ENCODE peak calls at places on chromosomes 11 and 22, in five cellular contexts. Z, P, I, A and T are unnamed samples.

GRCh38 chr22:21937041-21937820 is 15.4 kb downstream of the PPM1F start:
- DNase-seq in P (no peak), Z (no peak), I (peak), A (no peak), T (no peak)

GRCh38 chr22:50304528-50305392 is 2.7 kb downstream of the PLXNB2 start:
- DNase-seq in P (no peak), A (no peak), I (no peak), Z (no peak), T (no peak)

GRCh38 chr11:19938051-19938856 is 222.0 kb downstream of the DBX1 start:
- DNase-seq in A (no peak), I (no peak), Z (no peak), P (no peak), T (no peak)

GRCh38 chr11:8650401-8650990 is 32.0 kb downstream of the TRIM66 start:
- DNase-seq in P (no peak), I (no peak), A (no peak), Z (no peak), T (peak)

GRCh38 chr11:114262681-114263509 is 33.3 kb upstream of the NNMT start:
- DNase-seq in I (no peak), A (no peak), P (no peak), Z (no peak), T (no peak)

GRCh38 chr11:33371049-33371448 is 113.9 kb downstream of the HIPK3 start:
- DNase-seq in I (no peak), Z (no peak), P (no peak), A (no peak), T (no peak)

GRCh38 chr11:2576536-2576935 is 123.3 kb downstream of the KCNQ1OT1 start:
- DNase-seq in P (no peak), I (peak), Z (no peak), A (no peak), T (no peak)

GRCh38 chr22:39359659-39360195 is 9.9 kb downstream of the SYNGR1 start:
- DNase-seq in A (no peak), I (no peak), Z (no peak), P (no peak), T (no peak)

GRCh38 chr22:25364281-25364680 is 144.8 kb downstream of the CRYBB2 start:
- DNase-seq in I (peak), A (no peak), Z (no peak), P (no peak), T (no peak)

GRCh38 chr11:26537341-26537740 is 34.7 kb downstream of the MUC15 start:
- DNase-seq in I (no peak), Z (no peak), A (no peak), P (no peak), T (no peak)

GRCh38 chr11:131760191-131760951 is 390.0 kb downstream of the NTM start:
- DNase-seq in A (no peak), Z (no peak), P (no peak), I (peak), T (peak)

GRCh38 chr11:98423933-98424332 is 596.8 kb upstream of the CNTN5 start:
- DNase-seq in Z (no peak), A (no peak), I (no peak), P (no peak), T (no peak)

GRCh38 chr22:38347944-38348750 is 30.9 kb upstream of the CSNK1E start:
- DNase-seq in Z (no peak), P (no peak), A (no peak), I (peak), T (no peak)

GRCh38 chr11:43933608-43934358 is 8.7 kb upstream of the C11orf96 start:
- DNase-seq in P (no peak), Z (no peak), A (no peak), I (no peak), T (peak)

GRCh38 chr11:123472236-123472935 is 42.3 kb downstream of the GRAMD1B start:
- DNase-seq in A (no peak), I (no peak), P (no peak), Z (no peak), T (no peak)

GRCh38 chr11:6603287-6604080 is at the start of the genes ILK and RRP8:
- DNase-seq in I (peak), A (peak), P (no peak), Z (peak), T (peak)

GRCh38 chr11:113729456-113729855 is 23.3 kb upstream of the TMPRSS5 start:
- DNase-seq in P (no peak), A (no peak), I (no peak), Z (no peak), T (no peak)

GRCh38 chr22:50071432-50072166 is 13.5 kb upstream of the TTLL8 start:
- DNase-seq in P (no peak), A (no peak), Z (no peak), I (no peak), T (no peak)

GRCh38 chr11:119673389-119674336 is 55.3 kb downstream of the NECTIN1 start:
- DNase-seq in I (no peak), A (no peak), P (no peak), Z (no peak), T (no peak)

GRCh38 chr11:117199061-117199915 is at the start of gene TAGLN:
- DNase-seq in Z (peak), A (peak), P (peak), I (no peak), T (peak)
- H3K4me3 ChIP-seq in Z (peak), A (peak), P (peak), I (no peak), T (peak)

GRCh38 chr11:85823816-85824215 is 12.9 kb upstream of the SYTL2 start:
- DNase-seq in P (no peak), A (no peak), Z (no peak), I (no peak), T (no peak)

GRCh38 chr11:85825590-85825989 is 14.6 kb upstream of the SYTL2 start:
- DNase-seq in P (no peak), I (no peak), A (no peak), Z (no peak), T (no peak)

GRCh38 chr11:85827768-85828639 is 17.1 kb upstream of the SYTL2 start:
- DNase-seq in P (peak), A (peak), Z (no peak), I (no peak), T (peak)

GRCh38 chr11:85828640-85828978 is 17.7 kb upstream of the SYTL2 start:
- DNase-seq in A (no peak), Z (no peak), I (no peak), P (no peak), T (no peak)

GRCh38 chr11:85826096-85826855 is 15.3 kb upstream of the SYTL2 start:
- DNase-seq in P (no peak), I (peak), Z (no peak), A (no peak), T (no peak)
- H3K4me3 ChIP-seq in P (no peak), I (no peak), Z (no peak), A (no peak), T (no peak)

GRCh38 chr11:66100272-66101037 is 30.4 kb downstream of the PACS1 start:
- DNase-seq in A (no peak), P (no peak), Z (no peak), I (peak), T (no peak)
- H3K4me3 ChIP-seq in A (no peak), P (no peak), Z (peak), I (no peak), T (no peak)

DNA sequence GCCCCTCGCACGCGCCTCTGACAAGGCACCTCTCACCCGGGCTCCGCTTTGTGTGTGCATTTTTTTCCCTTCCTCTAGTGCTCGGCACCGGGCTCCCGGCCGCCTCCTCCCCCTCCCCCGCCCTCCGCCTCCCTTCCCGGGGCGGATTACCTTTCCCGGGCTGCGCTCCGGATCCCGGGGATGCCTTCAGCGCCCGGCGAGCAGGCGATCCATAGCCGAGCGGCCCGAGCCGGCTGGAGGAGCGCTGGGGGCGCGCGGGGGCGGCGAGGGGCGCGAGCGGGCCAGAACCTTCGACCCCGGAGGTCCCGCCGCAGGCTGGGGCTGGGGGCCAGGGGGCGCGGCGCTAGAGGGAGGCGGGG is 282 bp downstream of the MPPED2 start:
- DNase-seq in Z (no peak), P (no peak), I (peak), A (no peak), T (no peak)
- H3K4me3 ChIP-seq in Z (peak), P (peak), I (peak), A (no peak), T (peak)

DNA sequence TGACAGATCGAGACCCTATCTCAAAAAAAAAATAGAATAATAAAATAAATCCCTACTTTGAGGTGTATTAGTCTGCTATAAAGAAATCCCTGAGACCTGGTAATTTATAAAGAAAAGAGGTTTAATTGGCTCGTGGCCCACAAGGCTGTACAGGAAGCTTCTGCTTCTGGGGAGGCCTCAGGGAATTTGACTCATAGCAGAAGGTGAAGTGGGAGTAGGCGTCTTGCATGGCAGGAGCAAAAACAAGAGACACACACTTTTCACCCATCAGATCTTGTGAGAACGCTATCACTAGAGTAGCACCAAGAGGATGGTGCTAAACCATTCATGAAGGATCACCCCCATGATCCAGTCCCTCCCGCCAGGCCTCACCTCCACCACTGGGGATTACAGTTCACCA is 29.2 kb downstream of the CDPF1 start:
- DNase-seq in A (no peak), Z (no peak), P (no peak), I (no peak), T (peak)
- H3K4me3 ChIP-seq in A (no peak), Z (no peak), P (no peak), I (no peak), T (no peak)

GRCh38 chr22:35742342-35743100 is 24.8 kb downstream of the APOL5 start:
- DNase-seq in I (no peak), A (no peak), Z (no peak), P (peak), T (peak)
- H3K4me3 ChIP-seq in I (no peak), A (no peak), Z (no peak), P (no peak), T (no peak)

DNA sequence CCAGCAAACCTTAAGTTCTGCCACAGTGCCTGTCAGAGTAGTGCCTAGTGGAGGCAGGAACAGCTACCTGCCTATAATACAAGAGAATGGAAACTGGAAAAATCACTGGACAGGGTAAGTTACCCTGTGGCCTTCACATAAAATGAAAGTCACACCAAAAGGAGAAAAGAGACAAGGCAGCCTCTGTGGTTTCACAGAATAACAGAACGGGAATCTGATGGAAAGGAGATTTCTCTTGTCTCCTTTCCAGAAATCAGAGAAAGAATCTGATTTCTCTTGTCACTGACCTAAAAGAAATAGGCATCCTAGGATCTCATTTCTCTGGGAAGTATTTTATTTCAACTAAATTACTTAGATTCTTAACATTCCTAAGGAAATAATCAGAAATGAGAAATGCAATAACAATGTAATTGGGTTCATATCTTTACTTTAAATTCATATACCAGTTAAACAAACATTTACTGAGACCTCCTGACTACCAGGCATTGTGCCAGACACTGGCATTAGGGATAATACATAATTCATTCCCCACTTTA is 41.6 kb downstream of the PRCP start:
- DNase-seq in P (peak), I (no peak), Z (no peak), A (peak), T (peak)
- H3K4me3 ChIP-seq in P (no peak), I (peak), Z (peak), A (peak), T (no peak)

DNA sequence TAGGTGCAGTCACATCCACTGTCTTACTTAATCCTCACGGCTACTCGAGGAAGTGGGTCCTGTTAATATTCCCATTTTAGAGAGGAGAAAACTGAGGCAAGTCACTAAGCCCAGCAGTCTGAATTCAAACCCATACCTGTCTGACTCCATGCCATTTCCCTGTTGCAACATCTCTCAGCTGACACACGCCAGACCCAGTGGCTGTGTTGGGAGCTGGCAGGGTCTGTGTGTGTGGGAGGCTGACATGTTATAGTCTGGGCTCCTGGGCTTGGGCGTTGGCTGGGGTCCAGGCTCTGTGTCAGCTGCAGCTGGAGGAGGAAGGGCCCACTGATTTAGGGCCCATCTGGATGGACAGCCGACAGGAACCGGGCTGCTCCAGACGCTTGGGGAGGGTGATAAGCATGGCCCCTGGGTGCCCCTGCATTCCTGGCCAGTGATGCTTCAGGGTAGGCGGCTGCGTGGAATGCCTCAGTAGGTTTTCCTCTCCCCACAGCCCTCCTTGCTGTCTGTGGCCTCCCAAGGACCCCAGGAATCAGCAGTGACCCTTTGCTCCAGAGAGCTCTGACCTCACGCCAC is 562.5 kb downstream of the MN1 start:
- DNase-seq in P (peak), I (no peak), A (peak), Z (peak), T (peak)
- H3K4me3 ChIP-seq in P (no peak), I (no peak), A (no peak), Z (no peak), T (no peak)